ENCODE peak calls at places on chromosomes 11 and 22, in seven cellular contexts. One of them, this sample, is unnamed.

GRCh38 chr11:68816917-68817419 is 24.7 kb downstream of the CPT1A start:
- DNase-seq in colonic mucosa: no peak
- DNase-seq in pulmonary artery endothelial cell: no peak
- DNase-seq in stimulated activated CD8-positive, alpha-beta memory T cell treated with anti-CD3 and anti-CD28 coated beads, Interleukin-12 subunit alpha, Interleukin-12 subunit beta, amount 100 ng/mL, for 4 hours: no peak
- DNase-seq in BJ: no peak
- DNase-seq in CD4-positive, alpha-beta T cell: no peak
- DNase-seq in tibial artery: no peak
- DNase-seq in this sample: no peak

GRCh38 chr22:17540481-17540880 is 22.8 kb upstream of the SLC25A18 start:
- DNase-seq in colonic mucosa: no peak
- DNase-seq in pulmonary artery endothelial cell: no peak
- DNase-seq in stimulated activated CD8-positive, alpha-beta memory T cell treated with anti-CD3 and anti-CD28 coated beads, Interleukin-12 subunit alpha, Interleukin-12 subunit beta, amount 100 ng/mL, for 4 hours: no peak
- DNase-seq in BJ: no peak
- DNase-seq in CD4-positive, alpha-beta T cell: no peak
- DNase-seq in tibial artery: no peak
- DNase-seq in this sample: no peak

GRCh38 chr11:74035264-74035663 is 26.4 kb upstream of the UCP3 start:
- DNase-seq in colonic mucosa: no peak
- DNase-seq in pulmonary artery endothelial cell: no peak
- DNase-seq in stimulated activated CD8-positive, alpha-beta memory T cell treated with anti-CD3 and anti-CD28 coated beads, Interleukin-12 subunit alpha, Interleukin-12 subunit beta, amount 100 ng/mL, for 4 hours: no peak
- DNase-seq in BJ: no peak
- DNase-seq in CD4-positive, alpha-beta T cell: no peak
- DNase-seq in tibial artery: no peak
- DNase-seq in this sample: no peak

GRCh38 chr11:87840786-87841185 is 334.5 kb downstream of the RAB38 start:
- DNase-seq in colonic mucosa: no peak
- DNase-seq in pulmonary artery endothelial cell: no peak
- DNase-seq in stimulated activated CD8-positive, alpha-beta memory T cell treated with anti-CD3 and anti-CD28 coated beads, Interleukin-12 subunit alpha, Interleukin-12 subunit beta, amount 100 ng/mL, for 4 hours: no peak
- DNase-seq in BJ: no peak
- DNase-seq in CD4-positive, alpha-beta T cell: no peak
- DNase-seq in tibial artery: no peak
- DNase-seq in this sample: no peak

GRCh38 chr11:112223125-112223524 is 3.1 kb upstream of the PTS start:
- DNase-seq in colonic mucosa: no peak
- DNase-seq in pulmonary artery endothelial cell: no peak
- DNase-seq in stimulated activated CD8-positive, alpha-beta memory T cell treated with anti-CD3 and anti-CD28 coated beads, Interleukin-12 subunit alpha, Interleukin-12 subunit beta, amount 100 ng/mL, for 4 hours: no peak
- DNase-seq in BJ: no peak
- DNase-seq in CD4-positive, alpha-beta T cell: no peak
- DNase-seq in tibial artery: no peak
- DNase-seq in this sample: no peak

GRCh38 chr11:28223577-28223976 is 115.4 kb downstream of the METTL15 start:
- DNase-seq in colonic mucosa: no peak
- DNase-seq in pulmonary artery endothelial cell: no peak
- DNase-seq in stimulated activated CD8-positive, alpha-beta memory T cell treated with anti-CD3 and anti-CD28 coated beads, Interleukin-12 subunit alpha, Interleukin-12 subunit beta, amount 100 ng/mL, for 4 hours: no peak
- DNase-seq in BJ: no peak
- DNase-seq in CD4-positive, alpha-beta T cell: no peak
- DNase-seq in tibial artery: no peak
- DNase-seq in this sample: no peak

GRCh38 chr11:102929966-102930365 is 25.6 kb downstream of the MMP13 start:
- DNase-seq in colonic mucosa: no peak
- DNase-seq in pulmonary artery endothelial cell: no peak
- DNase-seq in stimulated activated CD8-positive, alpha-beta memory T cell treated with anti-CD3 and anti-CD28 coated beads, Interleukin-12 subunit alpha, Interleukin-12 subunit beta, amount 100 ng/mL, for 4 hours: no peak
- DNase-seq in BJ: no peak
- DNase-seq in CD4-positive, alpha-beta T cell: no peak
- DNase-seq in tibial artery: no peak
- DNase-seq in this sample: peak

GRCh38 chr11:130813196-130813595 is 103.1 kb downstream of the SNX19 start:
- DNase-seq in colonic mucosa: no peak
- DNase-seq in pulmonary artery endothelial cell: no peak
- DNase-seq in stimulated activated CD8-positive, alpha-beta memory T cell treated with anti-CD3 and anti-CD28 coated beads, Interleukin-12 subunit alpha, Interleukin-12 subunit beta, amount 100 ng/mL, for 4 hours: no peak
- DNase-seq in BJ: no peak
- DNase-seq in CD4-positive, alpha-beta T cell: no peak
- DNase-seq in tibial artery: no peak
- DNase-seq in this sample: no peak

GRCh38 chr11:65219930-65220213 is 38.1 kb downstream of the CAPN1 start:
- DNase-seq in colonic mucosa: no peak
- DNase-seq in pulmonary artery endothelial cell: no peak
- DNase-seq in stimulated activated CD8-positive, alpha-beta memory T cell treated with anti-CD3 and anti-CD28 coated beads, Interleukin-12 subunit alpha, Interleukin-12 subunit beta, amount 100 ng/mL, for 4 hours: no peak
- DNase-seq in BJ: peak
- DNase-seq in CD4-positive, alpha-beta T cell: no peak
- DNase-seq in tibial artery: no peak
- DNase-seq in this sample: no peak

GRCh38 chr11:70608568-70609314 is 210.4 kb downstream of the CTTN start:
- DNase-seq in colonic mucosa: no peak
- DNase-seq in pulmonary artery endothelial cell: no peak
- DNase-seq in stimulated activated CD8-positive, alpha-beta memory T cell treated with anti-CD3 and anti-CD28 coated beads, Interleukin-12 subunit alpha, Interleukin-12 subunit beta, amount 100 ng/mL, for 4 hours: no peak
- DNase-seq in BJ: no peak
- DNase-seq in CD4-positive, alpha-beta T cell: no peak
- DNase-seq in tibial artery: no peak
- DNase-seq in this sample: no peak

GRCh38 chr11:36774603-36775002 is 176.6 kb upstream of the RAG2 start:
- DNase-seq in colonic mucosa: no peak
- DNase-seq in pulmonary artery endothelial cell: no peak
- DNase-seq in stimulated activated CD8-positive, alpha-beta memory T cell treated with anti-CD3 and anti-CD28 coated beads, Interleukin-12 subunit alpha, Interleukin-12 subunit beta, amount 100 ng/mL, for 4 hours: no peak
- DNase-seq in BJ: peak
- DNase-seq in CD4-positive, alpha-beta T cell: no peak
- DNase-seq in tibial artery: no peak
- DNase-seq in this sample: no peak

GRCh38 chr11:74306440-74307175 is 4.8 kb downstream of the P4HA3 start:
- DNase-seq in colonic mucosa: no peak
- DNase-seq in pulmonary artery endothelial cell: no peak
- DNase-seq in stimulated activated CD8-positive, alpha-beta memory T cell treated with anti-CD3 and anti-CD28 coated beads, Interleukin-12 subunit alpha, Interleukin-12 subunit beta, amount 100 ng/mL, for 4 hours: no peak
- DNase-seq in BJ: no peak
- DNase-seq in CD4-positive, alpha-beta T cell: no peak
- DNase-seq in tibial artery: no peak
- DNase-seq in this sample: no peak

GRCh38 chr11:95821640-95822039 is 31.3 kb downstream of the CEP57 start:
- DNase-seq in colonic mucosa: no peak
- DNase-seq in pulmonary artery endothelial cell: no peak
- DNase-seq in stimulated activated CD8-positive, alpha-beta memory T cell treated with anti-CD3 and anti-CD28 coated beads, Interleukin-12 subunit alpha, Interleukin-12 subunit beta, amount 100 ng/mL, for 4 hours: no peak
- DNase-seq in BJ: no peak
- DNase-seq in CD4-positive, alpha-beta T cell: no peak
- DNase-seq in tibial artery: no peak
- DNase-seq in this sample: no peak

GRCh38 chr11:85626496-85626895 is 648 bp downstream of the DLG2 start:
- DNase-seq in colonic mucosa: no peak
- DNase-seq in pulmonary artery endothelial cell: no peak
- DNase-seq in stimulated activated CD8-positive, alpha-beta memory T cell treated with anti-CD3 and anti-CD28 coated beads, Interleukin-12 subunit alpha, Interleukin-12 subunit beta, amount 100 ng/mL, for 4 hours: no peak
- DNase-seq in BJ: no peak
- DNase-seq in CD4-positive, alpha-beta T cell: no peak
- DNase-seq in tibial artery: no peak
- DNase-seq in this sample: no peak

GRCh38 chr11:106854429-106854828 is 163.8 kb downstream of the GUCY1A2 start:
- DNase-seq in colonic mucosa: peak
- DNase-seq in pulmonary artery endothelial cell: no peak
- DNase-seq in stimulated activated CD8-positive, alpha-beta memory T cell treated with anti-CD3 and anti-CD28 coated beads, Interleukin-12 subunit alpha, Interleukin-12 subunit beta, amount 100 ng/mL, for 4 hours: no peak
- DNase-seq in BJ: no peak
- DNase-seq in CD4-positive, alpha-beta T cell: no peak
- DNase-seq in tibial artery: no peak
- DNase-seq in this sample: no peak

GRCh38 chr22:46619830-46620501 is at the start of gene GRAMD4:
- DNase-seq in colonic mucosa: no peak
- DNase-seq in pulmonary artery endothelial cell: no peak
- DNase-seq in stimulated activated CD8-positive, alpha-beta memory T cell treated with anti-CD3 and anti-CD28 coated beads, Interleukin-12 subunit alpha, Interleukin-12 subunit beta, amount 100 ng/mL, for 4 hours: no peak
- DNase-seq in BJ: no peak
- DNase-seq in CD4-positive, alpha-beta T cell: no peak
- DNase-seq in tibial artery: peak
- DNase-seq in this sample: no peak

GRCh38 chr11:34318111-34319037 is 39.4 kb downstream of the ABTB2 start:
- DNase-seq in colonic mucosa: peak
- DNase-seq in pulmonary artery endothelial cell: no peak
- DNase-seq in stimulated activated CD8-positive, alpha-beta memory T cell treated with anti-CD3 and anti-CD28 coated beads, Interleukin-12 subunit alpha, Interleukin-12 subunit beta, amount 100 ng/mL, for 4 hours: no peak
- DNase-seq in BJ: no peak
- DNase-seq in CD4-positive, alpha-beta T cell: no peak
- DNase-seq in tibial artery: no peak
- DNase-seq in this sample: peak

GRCh38 chr11:2752923-2753322 is 53.1 kb upstream of the KCNQ1OT1 start:
- DNase-seq in colonic mucosa: no peak
- DNase-seq in pulmonary artery endothelial cell: no peak
- DNase-seq in stimulated activated CD8-positive, alpha-beta memory T cell treated with anti-CD3 and anti-CD28 coated beads, Interleukin-12 subunit alpha, Interleukin-12 subunit beta, amount 100 ng/mL, for 4 hours: no peak
- DNase-seq in BJ: no peak
- DNase-seq in CD4-positive, alpha-beta T cell: no peak
- DNase-seq in tibial artery: no peak
- DNase-seq in this sample: no peak

GRCh38 chr11:294795-295194 is 4.5 kb downstream of the IFITM5 start:
- DNase-seq in colonic mucosa: no peak
- DNase-seq in pulmonary artery endothelial cell: no peak
- DNase-seq in stimulated activated CD8-positive, alpha-beta memory T cell treated with anti-CD3 and anti-CD28 coated beads, Interleukin-12 subunit alpha, Interleukin-12 subunit beta, amount 100 ng/mL, for 4 hours: no peak
- DNase-seq in BJ: no peak
- DNase-seq in CD4-positive, alpha-beta T cell: no peak
- DNase-seq in tibial artery: peak
- DNase-seq in this sample: no peak

GRCh38 chr11:19199766-19200165 is 2.0 kb downstream of the CSRP3 start:
- DNase-seq in colonic mucosa: no peak
- DNase-seq in pulmonary artery endothelial cell: peak
- DNase-seq in stimulated activated CD8-positive, alpha-beta memory T cell treated with anti-CD3 and anti-CD28 coated beads, Interleukin-12 subunit alpha, Interleukin-12 subunit beta, amount 100 ng/mL, for 4 hours: no peak
- DNase-seq in BJ: no peak
- DNase-seq in CD4-positive, alpha-beta T cell: no peak
- DNase-seq in tibial artery: no peak
- DNase-seq in this sample: no peak

GRCh38 chr22:49968831-49969661 is 8.5 kb downstream of the PIM3 start:
- DNase-seq in colonic mucosa: no peak
- DNase-seq in pulmonary artery endothelial cell: no peak
- DNase-seq in stimulated activated CD8-positive, alpha-beta memory T cell treated with anti-CD3 and anti-CD28 coated beads, Interleukin-12 subunit alpha, Interleukin-12 subunit beta, amount 100 ng/mL, for 4 hours: no peak
- DNase-seq in BJ: no peak
- DNase-seq in CD4-positive, alpha-beta T cell: no peak
- DNase-seq in tibial artery: peak
- DNase-seq in this sample: no peak

GRCh38 chr22:38462960-38463784 is 4.7 kb upstream of the KDELR3 start:
- DNase-seq in colonic mucosa: peak
- DNase-seq in pulmonary artery endothelial cell: no peak
- DNase-seq in stimulated activated CD8-positive, alpha-beta memory T cell treated with anti-CD3 and anti-CD28 coated beads, Interleukin-12 subunit alpha, Interleukin-12 subunit beta, amount 100 ng/mL, for 4 hours: no peak
- DNase-seq in BJ: no peak
- DNase-seq in CD4-positive, alpha-beta T cell: no peak
- DNase-seq in tibial artery: no peak
- DNase-seq in this sample: no peak

GRCh38 chr22:26471522-26471921 is 12.1 kb downstream of the HPS4 start:
- DNase-seq in colonic mucosa: no peak
- DNase-seq in pulmonary artery endothelial cell: peak
- DNase-seq in stimulated activated CD8-positive, alpha-beta memory T cell treated with anti-CD3 and anti-CD28 coated beads, Interleukin-12 subunit alpha, Interleukin-12 subunit beta, amount 100 ng/mL, for 4 hours: no peak
- DNase-seq in BJ: peak
- DNase-seq in CD4-positive, alpha-beta T cell: no peak
- DNase-seq in tibial artery: no peak
- DNase-seq in this sample: no peak

GRCh38 chr11:17906436-17906835 is 106.4 kb downstream of the SERGEF start:
- DNase-seq in colonic mucosa: no peak
- DNase-seq in pulmonary artery endothelial cell: no peak
- DNase-seq in stimulated activated CD8-positive, alpha-beta memory T cell treated with anti-CD3 and anti-CD28 coated beads, Interleukin-12 subunit alpha, Interleukin-12 subunit beta, amount 100 ng/mL, for 4 hours: no peak
- DNase-seq in BJ: no peak
- DNase-seq in CD4-positive, alpha-beta T cell: no peak
- DNase-seq in tibial artery: no peak
- DNase-seq in this sample: no peak

GRCh38 chr11:33899383-33900037 is 7.6 kb upstream of the LMO2 start:
- DNase-seq in colonic mucosa: peak
- DNase-seq in pulmonary artery endothelial cell: peak
- DNase-seq in stimulated activated CD8-positive, alpha-beta memory T cell treated with anti-CD3 and anti-CD28 coated beads, Interleukin-12 subunit alpha, Interleukin-12 subunit beta, amount 100 ng/mL, for 4 hours: no peak
- DNase-seq in BJ: peak
- DNase-seq in CD4-positive, alpha-beta T cell: no peak
- DNase-seq in tibial artery: peak
- DNase-seq in this sample: peak

GRCh38 chr11:35619754-35620640 is 1.7 kb downstream of the FJX1 start:
- DNase-seq in colonic mucosa: no peak
- DNase-seq in pulmonary artery endothelial cell: no peak
- DNase-seq in stimulated activated CD8-positive, alpha-beta memory T cell treated with anti-CD3 and anti-CD28 coated beads, Interleukin-12 subunit alpha, Interleukin-12 subunit beta, amount 100 ng/mL, for 4 hours: no peak
- DNase-seq in BJ: no peak
- DNase-seq in CD4-positive, alpha-beta T cell: no peak
- DNase-seq in tibial artery: no peak
- DNase-seq in this sample: no peak

GRCh38 chr11:88375927-88376470 is 38.5 kb upstream of the CTSC start:
- DNase-seq in colonic mucosa: no peak
- DNase-seq in pulmonary artery endothelial cell: no peak
- DNase-seq in stimulated activated CD8-positive, alpha-beta memory T cell treated with anti-CD3 and anti-CD28 coated beads, Interleukin-12 subunit alpha, Interleukin-12 subunit beta, amount 100 ng/mL, for 4 hours: no peak
- DNase-seq in BJ: no peak
- DNase-seq in CD4-positive, alpha-beta T cell: no peak
- DNase-seq in tibial artery: no peak
- DNase-seq in this sample: no peak

GRCh38 chr11:118530180-118530682 is 761 bp upstream of the TMEM25 start:
- DNase-seq in colonic mucosa: peak
- DNase-seq in pulmonary artery endothelial cell: no peak
- DNase-seq in stimulated activated CD8-positive, alpha-beta memory T cell treated with anti-CD3 and anti-CD28 coated beads, Interleukin-12 subunit alpha, Interleukin-12 subunit beta, amount 100 ng/mL, for 4 hours: peak
- DNase-seq in BJ: no peak
- DNase-seq in CD4-positive, alpha-beta T cell: no peak
- DNase-seq in tibial artery: no peak
- DNase-seq in this sample: peak

GRCh38 chr22:36734171-36735058 is 30.9 kb upstream of the CACNG2 start:
- DNase-seq in colonic mucosa: no peak
- DNase-seq in pulmonary artery endothelial cell: no peak
- DNase-seq in stimulated activated CD8-positive, alpha-beta memory T cell treated with anti-CD3 and anti-CD28 coated beads, Interleukin-12 subunit alpha, Interleukin-12 subunit beta, amount 100 ng/mL, for 4 hours: no peak
- DNase-seq in BJ: no peak
- DNase-seq in CD4-positive, alpha-beta T cell: no peak
- DNase-seq in tibial artery: peak
- DNase-seq in this sample: no peak

GRCh38 chr22:46660604-46661201 is 40.5 kb downstream of the GRAMD4 start:
- DNase-seq in colonic mucosa: peak
- DNase-seq in pulmonary artery endothelial cell: no peak
- DNase-seq in stimulated activated CD8-positive, alpha-beta memory T cell treated with anti-CD3 and anti-CD28 coated beads, Interleukin-12 subunit alpha, Interleukin-12 subunit beta, amount 100 ng/mL, for 4 hours: no peak
- DNase-seq in BJ: no peak
- DNase-seq in CD4-positive, alpha-beta T cell: peak
- DNase-seq in tibial artery: no peak
- DNase-seq in this sample: peak

GRCh38 chr11:82872377-82873150 is 27.7 kb downstream of the PRCP start:
- DNase-seq in colonic mucosa: no peak
- DNase-seq in pulmonary artery endothelial cell: no peak
- DNase-seq in stimulated activated CD8-positive, alpha-beta memory T cell treated with anti-CD3 and anti-CD28 coated beads, Interleukin-12 subunit alpha, Interleukin-12 subunit beta, amount 100 ng/mL, for 4 hours: no peak
- DNase-seq in BJ: no peak
- DNase-seq in CD4-positive, alpha-beta T cell: no peak
- DNase-seq in tibial artery: no peak
- DNase-seq in this sample: no peak

GRCh38 chr11:46079662-46080061 is 41.6 kb downstream of the PHF21A start:
- DNase-seq in colonic mucosa: no peak
- DNase-seq in pulmonary artery endothelial cell: no peak
- DNase-seq in stimulated activated CD8-positive, alpha-beta memory T cell treated with anti-CD3 and anti-CD28 coated beads, Interleukin-12 subunit alpha, Interleukin-12 subunit beta, amount 100 ng/mL, for 4 hours: no peak
- DNase-seq in BJ: no peak
- DNase-seq in CD4-positive, alpha-beta T cell: no peak
- DNase-seq in tibial artery: no peak
- DNase-seq in this sample: no peak

GRCh38 chr11:17386331-17387084 is 2.0 kb downstream of the KCNJ11 start:
- DNase-seq in colonic mucosa: peak
- DNase-seq in pulmonary artery endothelial cell: no peak
- DNase-seq in stimulated activated CD8-positive, alpha-beta memory T cell treated with anti-CD3 and anti-CD28 coated beads, Interleukin-12 subunit alpha, Interleukin-12 subunit beta, amount 100 ng/mL, for 4 hours: no peak
- DNase-seq in BJ: no peak
- DNase-seq in CD4-positive, alpha-beta T cell: peak
- DNase-seq in tibial artery: peak
- DNase-seq in this sample: peak

This sample was measured in small intestine.